ENCODE peak calls at places on chromosomes 13 and 19, in four cellular contexts. C is mucosa of descending colon, L is iPS DF 6.9, K is kidney epithelial cell. X is an unnamed sample.

GRCh38 chr13:81089758-81090157 is 748.8 kb upstream of the SPRY2 start:
- DNase-seq in C (no peak), K (peak), L (no peak), X (no peak)

GRCh38 chr13:20566424-20566916 is 487 bp upstream of the IFT88 start:
- DNase-seq in C (no peak), L (peak), K (peak), X (no peak)

GRCh38 chr13:93882086-93882651 is 597.3 kb downstream of the DCT start:
- DNase-seq in K (no peak), C (no peak), L (no peak), X (no peak)

GRCh38 chr19:3857449-3858003 is 11.3 kb downstream of the ZFR2 start:
- DNase-seq in L (no peak), K (peak), C (no peak), X (no peak)

GRCh38 chr19:18776736-18777135 is 14.4 kb downstream of the COMP start:
- DNase-seq in K (no peak), L (no peak), C (no peak), X (no peak)

GRCh38 chr19:22605275-22606211 is 28.6 kb upstream of the ZNF492 start:
- DNase-seq in L (no peak), C (no peak), K (no peak), X (no peak)

GRCh38 chr13:30043631-30043925 is 193.2 kb upstream of the UBL3 start:
- DNase-seq in C (no peak), K (no peak), L (no peak), X (no peak)

GRCh38 chr19:6076675-6077463 is 33.4 kb downstream of the RFX2 start:
- DNase-seq in C (no peak), L (no peak), K (no peak), X (peak)

GRCh38 chr13:76307157-76307556 is 579.0 kb downstream of the KCTD12 start:
- DNase-seq in K (no peak), L (no peak), C (no peak), X (no peak)

GRCh38 chr19:6210721-6211600 is 68.8 kb downstream of the MLLT1 start:
- DNase-seq in K (no peak), C (peak), L (no peak), X (no peak)

GRCh38 chr19:29478578-29479565 is 46.9 kb upstream of the VSTM2B start:
- DNase-seq in K (no peak), L (peak), C (no peak), X (no peak)

DNA sequence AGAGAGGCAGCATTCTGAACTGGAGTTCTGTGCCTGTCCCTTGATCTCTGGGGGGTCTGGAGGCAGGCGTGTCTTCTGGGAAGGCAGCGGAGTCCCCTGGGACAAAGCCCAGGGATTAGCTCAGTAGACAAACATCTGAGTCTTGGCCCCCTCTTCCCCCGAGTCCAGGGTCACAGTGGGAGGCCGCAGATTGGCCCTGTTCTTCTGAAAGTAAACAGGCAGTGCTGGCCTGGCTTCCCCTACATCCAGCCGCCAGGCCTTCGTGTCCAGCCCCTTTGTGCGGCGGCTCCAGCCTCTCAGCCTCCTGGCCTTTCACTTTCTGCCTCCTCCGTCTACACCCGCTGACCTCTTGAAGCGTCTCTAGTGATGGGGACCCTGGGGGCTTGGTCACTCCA is 989 bp downstream of the NFILZ start:
- DNase-seq in K (no peak), L (no peak), C (peak), X (no peak)
- H3K4me3 ChIP-seq in K (no peak), L (no peak), C (no peak), X (no peak)

DNA sequence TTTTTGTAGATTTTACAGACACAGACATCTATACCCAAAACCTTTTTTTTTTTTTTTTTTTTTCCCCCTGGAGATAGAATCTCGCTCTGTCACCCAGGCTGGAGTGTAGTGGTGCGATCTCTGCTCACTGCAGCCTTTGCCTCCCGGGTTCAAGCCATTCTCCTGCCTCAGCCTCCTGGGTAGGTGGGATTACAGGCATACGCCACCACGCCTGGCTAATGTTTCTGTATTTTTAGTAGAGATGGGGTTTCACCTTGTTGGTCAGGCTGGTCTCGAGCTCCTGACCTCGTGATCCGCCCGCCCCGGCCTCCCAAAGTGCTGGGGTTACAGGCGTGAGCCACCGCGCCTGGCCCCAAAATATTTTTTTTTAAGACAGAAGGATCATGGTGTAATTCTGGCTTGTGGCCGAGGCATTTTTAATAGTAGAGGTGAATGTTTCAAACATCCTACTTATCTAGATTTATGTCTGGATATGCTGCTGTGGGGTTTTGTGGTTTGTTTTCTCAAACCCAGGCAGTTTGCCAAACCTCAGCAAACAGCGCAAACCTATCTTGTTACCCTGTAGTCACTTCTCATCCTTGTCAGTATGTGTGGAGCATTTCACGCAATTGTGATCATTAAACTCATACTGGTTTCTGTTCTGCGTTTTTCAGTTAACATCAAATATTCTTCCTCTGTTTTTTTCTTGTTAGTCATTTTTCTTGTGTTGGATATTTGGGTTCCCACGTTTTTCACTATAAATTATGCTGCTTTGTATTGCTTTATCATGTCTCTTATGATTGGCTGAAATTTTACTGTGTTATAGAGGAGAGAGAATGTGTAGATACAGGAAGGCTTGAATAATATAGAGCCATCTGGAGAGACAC is 36.2 kb upstream of the GARRE1 start:
- DNase-seq in C (no peak), K (peak), L (no peak), X (peak)
- H3K4me3 ChIP-seq in C (no peak), K (no peak), L (no peak), X (no peak)

GRCh38 chr19:2543463-2544442 is 67.8 kb downstream of the GADD45B start:
- DNase-seq in K (peak), L (peak), C (peak), X (peak)
- H3K4me3 ChIP-seq in K (no peak), L (no peak), C (no peak), X (peak)

GRCh38 chr13:40565282-40566148 is 100.9 kb downstream of the FOXO1 start:
- DNase-seq in L (no peak), K (no peak), C (no peak), X (no peak)
- H3K4me3 ChIP-seq in L (no peak), K (no peak), C (no peak), X (no peak)

GRCh38 chr19:31354316-31354715 is 5.1 kb upstream of the TSHZ3 start:
- DNase-seq in K (no peak), C (no peak), L (no peak), X (no peak)
- H3K4me3 ChIP-seq in K (no peak), C (no peak), L (no peak), X (no peak)